ENCODE peak calls at places on chromosomes 13 and 19, in nine cellular contexts. B, F, W, S, Z, G, Y, N and C are unnamed samples.

GRCh38 chr13:100581504-100581903 is 7.1 kb downstream of the GGACT start:
- DNase-seq in B (no peak), F (no peak), W (no peak), S (no peak), Z (no peak), G (no peak), Y (no peak), N (no peak), C (no peak)

GRCh38 chr19:49534632-49535385 is 7.0 kb downstream of the RCN3 start:
- DNase-seq in B (no peak), F (no peak), W (no peak), S (no peak), Z (no peak), G (no peak), Y (no peak), N (no peak), C (no peak)

GRCh38 chr13:101640797-101641400 is 188.4 kb downstream of the ITGBL1 start:
- DNase-seq in B (no peak), F (no peak), W (no peak), S (no peak), Z (no peak), G (peak), Y (peak), N (no peak), C (no peak)

GRCh38 chr13:38980628-38981078 is 10.0 kb downstream of the STOML3 start:
- DNase-seq in B (no peak), F (no peak), W (no peak), S (no peak), Z (no peak), G (no peak), Y (no peak), N (peak), C (no peak)

GRCh38 chr13:28532226-28533048 is 37.5 kb upstream of the FLT1 start:
- DNase-seq in B (peak), F (no peak), W (no peak), S (no peak), Z (peak), G (no peak), Y (peak), N (peak), C (no peak)

GRCh38 chr13:110525328-110526319 is 35.9 kb downstream of the RAB20 start:
- DNase-seq in B (no peak), F (no peak), W (no peak), S (no peak), Z (peak), G (no peak), Y (no peak), N (no peak), C (peak)

GRCh38 chr19:41219924-41220567 is 1.0 kb downstream of the AXL start:
- DNase-seq in B (peak), F (no peak), W (peak), S (no peak), Z (peak), G (peak), Y (peak), N (no peak), C (no peak)

GRCh38 chr13:20160346-20161274 is at the start of gene GJA3:
- DNase-seq in B (peak), F (peak), W (no peak), S (no peak), Z (peak), G (peak), Y (peak), N (peak), C (peak)

GRCh38 chr19:2602391-2603181 is 99.9 kb downstream of the GNG7 start:
- DNase-seq in B (peak), F (no peak), W (peak), S (peak), Z (peak), G (peak), Y (peak), N (no peak), C (no peak)

GRCh38 chr19:16702123-16702522 is 17.5 kb upstream of the NWD1 start:
- DNase-seq in B (peak), F (no peak), W (no peak), S (peak), Z (no peak), G (peak), Y (no peak), N (no peak), C (no peak)

GRCh38 chr19:37551123-37551993 is 43.2 kb downstream of the ZNF571 start:
- DNase-seq in B (no peak), F (peak), W (no peak), S (no peak), Z (peak), G (peak), Y (no peak), N (no peak), C (peak)

GRCh38 chr13:90645582-90645981 is 701.9 kb upstream of the MIR17HG start:
- DNase-seq in B (no peak), F (no peak), W (no peak), S (no peak), Z (no peak), G (no peak), Y (no peak), N (no peak), C (no peak)

GRCh38 chr19:18995804-18996241 is 37.5 kb downstream of the SUGP2 start:
- DNase-seq in B (peak), F (no peak), W (no peak), S (no peak), Z (no peak), G (peak), Y (peak), N (peak), C (no peak)

GRCh38 chr19:18998276-18998675 is 35.0 kb downstream of the SUGP2 start:
- DNase-seq in B (no peak), F (no peak), W (no peak), S (no peak), Z (no peak), G (no peak), Y (no peak), N (no peak), C (no peak)

GRCh38 chr19:18999016-18999758 is 34.1 kb downstream of the SUGP2 start:
- DNase-seq in B (no peak), F (no peak), W (no peak), S (no peak), Z (no peak), G (peak), Y (no peak), N (no peak), C (no peak)

GRCh38 chr19:18996351-18996750 is 37.0 kb downstream of the SUGP2 start:
- DNase-seq in B (no peak), F (no peak), W (no peak), S (no peak), Z (no peak), G (no peak), Y (no peak), N (no peak), C (no peak)

GRCh38 chr19:18996796-18997394 is 36.4 kb downstream of the SUGP2 start:
- DNase-seq in B (no peak), F (no peak), W (no peak), S (no peak), Z (no peak), G (no peak), Y (no peak), N (no peak), C (no peak)
- H3K27ac ChIP-seq in B (no peak), F (no peak), W (no peak), S (no peak), Z (no peak), G (no peak), Y (no peak), N (no peak), C (no peak)

GRCh38 chr19:10891360-10892108 is 20.2 kb downstream of the CARM1 start:
- DNase-seq in B (no peak), F (no peak), W (no peak), S (no peak), Z (peak), G (peak), Y (no peak), N (no peak), C (no peak)
- H3K27ac ChIP-seq in B (peak), F (no peak), W (no peak), S (no peak), Z (no peak), G (peak), Y (no peak), N (peak), C (no peak)

DNA sequence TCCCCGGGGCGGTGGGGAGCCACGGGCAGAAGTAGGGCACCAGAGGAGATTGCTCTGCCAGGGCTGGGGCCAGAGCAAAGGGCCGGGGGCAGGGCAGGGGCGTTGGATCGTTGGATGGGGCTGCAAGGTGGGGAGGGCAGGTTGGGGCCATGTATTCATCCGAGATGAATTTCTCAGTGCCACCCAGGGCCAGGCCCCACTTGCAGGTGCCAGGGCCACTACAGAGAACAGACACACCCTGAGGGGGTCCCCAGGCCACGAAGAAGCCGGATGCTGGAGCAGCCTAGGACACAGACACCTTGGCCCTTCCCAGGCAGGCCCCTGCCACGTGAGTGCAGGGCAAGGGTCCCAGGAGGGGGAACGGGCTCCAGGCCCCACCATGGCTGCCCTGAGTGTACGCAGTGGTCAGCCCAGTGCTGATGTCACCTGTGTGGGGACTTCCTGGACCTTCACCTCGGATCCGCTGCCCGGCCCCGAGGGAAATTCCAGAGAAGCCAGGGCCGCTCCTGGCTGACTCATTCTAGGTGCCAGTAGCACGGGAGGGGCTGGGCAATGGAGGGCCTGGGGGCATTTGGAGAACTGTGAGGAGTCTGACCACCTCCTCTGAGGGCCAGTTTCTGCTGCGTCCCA is 9.6 kb upstream of the SBNO2 start:
- DNase-seq in B (no peak), F (no peak), W (no peak), S (no peak), Z (peak), G (peak), Y (peak), N (no peak), C (no peak)
- H3K27ac ChIP-seq in B (no peak), F (no peak), W (no peak), S (no peak), Z (peak), G (peak), Y (peak), N (no peak), C (no peak)

GRCh38 chr13:34151885-34152284 is 333.9 kb downstream of the RFC3 start:
- DNase-seq in B (no peak), F (no peak), W (no peak), S (no peak), Z (no peak), G (no peak), Y (no peak), N (no peak), C (no peak)

GRCh38 chr13:34153428-34154180 is 335.7 kb downstream of the RFC3 start:
- DNase-seq in B (peak), F (no peak), W (no peak), S (no peak), Z (no peak), G (no peak), Y (no peak), N (no peak), C (no peak)

GRCh38 chr13:34155931-34156607 is 338.1 kb downstream of the RFC3 start:
- DNase-seq in B (no peak), F (no peak), W (no peak), S (no peak), Z (no peak), G (peak), Y (peak), N (no peak), C (no peak)

GRCh38 chr13:34152409-34152808 is 334.5 kb downstream of the RFC3 start:
- DNase-seq in B (no peak), F (no peak), W (no peak), S (no peak), Z (no peak), G (no peak), Y (no peak), N (no peak), C (no peak)

GRCh38 chr13:34152996-34153395 is 335.0 kb downstream of the RFC3 start:
- DNase-seq in B (no peak), F (no peak), W (no peak), S (no peak), Z (no peak), G (no peak), Y (no peak), N (no peak), C (no peak)
- H3K27ac ChIP-seq in B (peak), F (no peak), W (peak), S (no peak), Z (no peak), G (no peak), Y (no peak), N (no peak), C (no peak)

GRCh38 chr19:19461671-19462622 is 53.4 kb downstream of the TSSK6 start:
- DNase-seq in B (peak), F (no peak), W (no peak), S (no peak), Z (peak), G (no peak), Y (no peak), N (peak), C (no peak)

GRCh38 chr19:19460258-19460731 is 54.8 kb downstream of the GATAD2A start:
- DNase-seq in B (no peak), F (peak), W (no peak), S (no peak), Z (peak), G (no peak), Y (no peak), N (no peak), C (no peak)

GRCh38 chr19:19461306-19461670 is 54.1 kb downstream of the TSSK6 start:
- DNase-seq in B (no peak), F (no peak), W (no peak), S (no peak), Z (no peak), G (no peak), Y (no peak), N (no peak), C (no peak)

GRCh38 chr19:19459707-19460251 is 54.3 kb downstream of the GATAD2A start:
- DNase-seq in B (no peak), F (peak), W (no peak), S (no peak), Z (no peak), G (no peak), Y (peak), N (no peak), C (no peak)

DNA sequence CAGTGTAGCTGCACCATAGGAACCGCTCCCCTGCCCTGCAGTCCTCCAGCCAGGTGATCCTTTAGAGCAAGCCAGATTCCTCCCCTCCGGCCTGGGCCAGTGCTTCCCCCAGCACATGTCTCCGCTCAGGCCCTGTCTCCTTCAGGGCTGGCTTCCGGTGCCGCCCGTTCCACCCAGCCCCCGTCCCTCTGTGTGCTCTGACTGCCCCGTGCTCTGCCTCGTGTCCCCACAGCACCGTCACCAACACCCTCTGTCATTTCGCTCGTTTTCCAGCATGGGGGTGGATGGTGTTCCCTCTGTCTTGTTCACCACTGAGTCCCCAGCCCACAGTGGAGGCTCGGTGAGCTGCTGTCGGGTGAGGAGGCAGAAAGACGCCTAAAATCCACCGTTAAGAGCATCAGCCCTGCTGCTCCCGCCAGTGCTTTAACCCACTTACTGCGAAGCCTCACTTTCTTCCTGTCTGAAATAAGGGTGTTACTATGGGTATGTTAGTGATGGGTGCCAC is 54.5 kb downstream of the TSSK6 start:
- DNase-seq in B (peak), F (peak), W (no peak), S (peak), Z (peak), G (no peak), Y (no peak), N (no peak), C (peak)
- H3K27ac ChIP-seq in B (peak), F (peak), W (peak), S (peak), Z (peak), G (no peak), Y (no peak), N (peak), C (peak)

DNA sequence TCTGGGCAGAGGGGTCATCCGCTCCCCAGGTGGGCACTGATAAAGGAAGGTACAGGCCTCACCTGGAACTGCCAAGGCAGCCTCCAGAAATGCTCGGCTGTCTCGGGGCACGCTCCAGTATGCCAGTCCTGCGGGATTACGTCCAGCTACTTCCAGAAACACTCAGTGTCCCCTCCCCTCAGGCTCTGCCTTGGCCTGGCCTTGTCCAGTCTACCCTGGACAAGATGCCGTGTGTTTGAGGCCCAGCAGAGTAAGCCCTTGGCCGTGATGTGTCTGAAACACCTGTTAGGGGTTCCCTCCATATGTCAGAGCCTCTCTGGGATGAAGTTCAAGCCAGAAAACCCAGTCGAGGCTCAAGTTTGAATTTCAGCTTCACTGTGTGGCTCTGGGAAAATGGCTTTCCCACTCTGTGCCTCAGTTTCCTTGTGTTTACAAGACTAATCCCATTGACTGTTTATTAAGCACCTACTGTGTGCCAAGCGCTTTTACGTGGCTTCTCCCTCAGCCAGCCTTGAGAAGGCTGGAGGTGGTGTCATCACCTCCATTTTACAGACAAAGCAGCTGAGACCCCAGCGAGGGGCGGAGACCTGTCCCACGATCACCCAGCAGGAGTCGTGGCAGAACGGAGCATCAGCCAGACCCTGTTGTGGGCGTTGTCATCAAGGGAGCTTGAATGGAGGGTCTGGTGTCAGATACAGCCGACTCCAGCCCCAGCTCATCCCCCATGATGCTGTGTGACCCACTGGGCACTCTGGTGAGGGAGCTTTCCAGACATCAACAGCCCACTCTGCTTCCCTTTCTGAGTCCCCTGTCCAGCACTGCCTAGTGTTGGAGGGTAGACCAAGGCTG is 2.0 kb upstream of the PIK3R2 start:
- DNase-seq in B (no peak), F (no peak), W (no peak), S (no peak), Z (no peak), G (no peak), Y (no peak), N (no peak), C (no peak)
- H3K27ac ChIP-seq in B (peak), F (peak), W (no peak), S (no peak), Z (no peak), G (no peak), Y (no peak), N (no peak), C (peak)

DNA sequence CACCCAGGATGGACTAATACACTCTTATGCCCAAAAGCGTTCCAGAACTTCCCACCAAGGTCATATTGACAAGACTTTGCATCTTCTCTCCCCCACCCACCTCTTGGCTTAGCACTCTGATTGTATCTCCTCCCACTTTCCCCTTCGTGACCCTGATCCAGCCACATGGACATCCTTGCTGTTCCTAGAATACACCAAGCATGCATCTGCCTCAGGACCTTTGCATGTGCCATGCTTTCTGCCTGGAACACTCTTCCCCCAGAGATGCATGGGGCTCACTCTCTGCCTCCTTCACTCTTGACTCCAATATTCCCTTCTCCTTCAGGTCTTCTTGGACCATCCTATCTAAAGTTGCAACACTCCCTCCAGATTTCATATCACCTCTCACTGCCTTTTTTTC is 16.2 kb upstream of the LAIR1 start:
- DNase-seq in B (no peak), F (no peak), W (no peak), S (no peak), Z (no peak), G (no peak), Y (no peak), N (no peak), C (no peak)
- H3K27ac ChIP-seq in B (no peak), F (no peak), W (no peak), S (no peak), Z (no peak), G (no peak), Y (no peak), N (no peak), C (no peak)

DNA sequence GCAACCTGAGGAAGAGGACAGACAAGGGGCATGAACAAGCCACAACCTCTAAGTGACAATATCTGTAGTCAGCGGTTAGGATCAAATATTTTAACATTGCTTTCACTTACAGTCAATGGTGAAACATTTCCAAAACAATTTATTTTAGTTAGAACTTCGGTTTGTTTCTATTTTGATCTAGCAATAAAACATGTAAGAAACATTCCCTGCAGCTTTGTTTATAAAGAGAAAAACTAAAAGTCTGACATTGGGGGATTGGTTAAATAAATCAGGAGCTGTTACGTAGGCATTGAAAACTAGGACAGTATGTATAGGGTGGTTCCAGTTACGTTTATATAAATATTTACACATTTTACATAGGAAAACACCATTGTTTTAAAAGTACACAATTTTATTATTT is 3.4 kb downstream of the URI1 start:
- DNase-seq in B (no peak), F (no peak), W (no peak), S (no peak), Z (no peak), G (no peak), Y (peak), N (no peak), C (no peak)
- H3K27ac ChIP-seq in B (peak), F (no peak), W (no peak), S (no peak), Z (no peak), G (no peak), Y (peak), N (no peak), C (no peak)